ENCODE peak calls at places on chromosomes 16 and 17, in eight cellular contexts. J is HepG2, H is sigmoid colon, R is HCT116, T is endothelial cell of umbilical vein, S is spleen, I is GM12878, O is vagina. A is an unnamed sample.

GRCh38 chr17:2354311-2354710 is 17.0 kb downstream of the SGSM2 start:
- DNase-seq in H (no peak), I (no peak), O (no peak), J (no peak), S (no peak), R (no peak), T (no peak), A (no peak)

GRCh38 chr17:15513058-15513858 is 45.8 kb upstream of the CDRT4 start:
- DNase-seq in O (no peak), I (no peak), J (no peak), T (no peak), S (no peak), H (no peak), R (no peak), A (no peak)

GRCh38 chr17:9016941-9017552 is 4.3 kb upstream of the NTN1 start:
- DNase-seq in I (no peak), R (no peak), H (peak; percentile 13), S (no peak), J (no peak), O (no peak), T (no peak), A (no peak)

GRCh38 chr17:37694734-37695133 is 50.1 kb downstream of the HNF1B start:
- DNase-seq in O (no peak), H (no peak), I (no peak), T (no peak), R (no peak), J (no peak), S (no peak), A (no peak)

GRCh38 chr16:47110939-47111338 is 32.8 kb downstream of the NETO2 start:
- DNase-seq in R (no peak), T (no peak), O (no peak), S (no peak), H (no peak), I (no peak), J (peak; percentile 17), A (no peak)

GRCh38 chr16:87404764-87405625 is 12.9 kb downstream of the MAP1LC3B start:
- DNase-seq in J (no peak), O (no peak), S (peak; percentile 65), R (no peak), T (no peak), I (no peak), H (peak; percentile 66), A (no peak)

GRCh38 chr17:71071837-71072236 is 902.5 kb downstream of the KCNJ2 start:
- DNase-seq in I (no peak), O (no peak), J (peak; percentile 11), T (no peak), S (no peak), H (no peak), R (peak; percentile 98), A (no peak)

GRCh38 chr17:65181237-65182061 is 44.3 kb downstream of the RGS9 start:
- DNase-seq in H (no peak), R (no peak), O (no peak), T (no peak), I (peak; percentile 90), J (no peak), S (no peak), A (no peak)

GRCh38 chr17:68456529-68457167 is 648 bp downstream of the WIPI1 start:
- DNase-seq in R (peak; percentile 72), I (no peak), T (peak; percentile 87), H (peak; percentile 92), O (no peak), J (peak; percentile 92), S (peak; percentile 87), A (peak; percentile 87)

GRCh38 chr16:35552763-35553162 is 2093.4 kb downstream of the TP53TG3F start:
- DNase-seq in R (no peak), H (no peak), T (no peak), O (no peak), I (no peak), S (no peak), J (no peak), A (no peak)

GRCh38 chr17:9021158-9021984 is at the start of gene NTN1:
- DNase-seq in T (no peak), R (no peak), I (no peak), O (no peak), J (no peak), H (peak; percentile 80), S (peak; percentile 82), A (no peak)

GRCh38 chr17:28963212-28963611 is 11.9 kb upstream of the PHF12 start:
- DNase-seq in J (no peak), O (no peak), R (no peak), S (peak; percentile 15), T (no peak), I (no peak), H (peak; percentile 8), A (no peak)

GRCh38 chr16:23500866-23501234 is 9.4 kb downstream of the GGA2 start:
- DNase-seq in O (no peak), R (no peak), S (no peak), H (no peak), T (no peak), J (no peak), I (no peak), A (no peak)

GRCh38 chr17:22467720-22468119 is 775.4 kb downstream of the KCNJ18 start:
- DNase-seq in T (no peak), S (no peak), J (no peak), O (no peak), I (no peak), R (no peak), H (no peak), A (no peak)

GRCh38 chr17:57902117-57902799 is 52.4 kb upstream of the MRPS23 start:
- DNase-seq in J (no peak), I (peak; percentile 88), T (no peak), H (no peak), O (no peak), R (no peak), S (no peak), A (no peak)

GRCh38 chr17:69593351-69593715 is 178.8 kb downstream of the MAP2K6 start:
- DNase-seq in H (no peak), O (no peak), T (no peak), R (no peak), I (no peak), S (no peak), J (no peak), A (no peak)

GRCh38 chr17:80892019-80892855 is 99.4 kb upstream of the CHMP6 start:
- DNase-seq in R (peak; percentile 91), I (peak; percentile 77), O (no peak), T (peak; percentile 91), H (peak; percentile 77), J (no peak), S (peak; percentile 88), A (no peak)
- TF ChIP-seq POLR2AphosphoS5 in R (no peak), I (no peak), O (peak; percentile 66), T (peak; percentile 63), H (peak; percentile 81), J (no peak), S (no peak), A (no peak)

DNA sequence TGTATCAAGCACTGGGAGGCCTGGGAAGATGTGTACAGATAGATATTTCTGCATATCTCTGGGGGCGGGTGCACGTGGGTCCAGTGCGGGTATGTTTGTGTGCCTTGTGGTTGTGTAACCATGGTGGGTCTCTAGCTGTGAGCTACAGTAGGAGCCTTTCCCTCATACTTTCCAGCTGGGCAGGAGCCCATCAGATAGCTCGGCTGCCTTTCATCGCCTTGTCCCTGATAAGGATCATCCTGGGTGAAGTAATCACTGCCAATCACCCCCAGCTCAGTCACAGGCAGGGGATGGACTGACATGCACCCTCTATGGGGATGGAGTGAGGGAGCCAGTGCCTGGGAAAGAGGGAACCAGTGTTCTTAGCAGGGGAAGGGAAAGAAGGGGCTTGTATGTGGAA is 3.2 kb upstream of the SCRN2 start:
- DNase-seq in I (no peak), O (no peak), S (no peak), R (no peak), J (peak; percentile 73), T (no peak), H (no peak), A (no peak)
- H3K27me3 ChIP-seq in I (peaks cover 9% of the 10 kb centered on the region), O (no peaks in the 10 kb centered on the region), S (peaks cover 41% of the 10 kb centered on the region), R (no peaks in the 10 kb centered on the region), J (peaks cover 5% of the 10 kb centered on the region), T (no peaks in the 10 kb centered on the region), H (peaks cover 42% of the 10 kb centered on the region), A (no peaks in the 10 kb centered on the region)

GRCh38 chr16:53056528-53056881 is 1.7 kb downstream of the CHD9 start:
- DNase-seq in J (peak; percentile 72), I (no peak), O (no peak), H (peak; percentile 62), S (no peak), R (no peak), T (peak; percentile 74), A (no peak)

GRCh38 chr16:53059672-53060071 is 4.9 kb downstream of the CHD9 start:
- DNase-seq in R (no peak), I (no peak), O (no peak), J (no peak), H (no peak), S (no peak), T (no peak), A (no peak)

GRCh38 chr16:53058882-53059281 is 4.1 kb downstream of the CHD9 start:
- DNase-seq in H (peak; percentile 12), O (no peak), I (no peak), T (no peak), J (no peak), S (no peak), R (no peak), A (no peak)

GRCh38 chr16:53057658-53058057 is 2.9 kb downstream of the CHD9 start:
- DNase-seq in T (no peak), I (peak; percentile 62), H (peak; percentile 18), J (no peak), O (no peak), S (no peak), R (no peak), A (no peak)

DNA sequence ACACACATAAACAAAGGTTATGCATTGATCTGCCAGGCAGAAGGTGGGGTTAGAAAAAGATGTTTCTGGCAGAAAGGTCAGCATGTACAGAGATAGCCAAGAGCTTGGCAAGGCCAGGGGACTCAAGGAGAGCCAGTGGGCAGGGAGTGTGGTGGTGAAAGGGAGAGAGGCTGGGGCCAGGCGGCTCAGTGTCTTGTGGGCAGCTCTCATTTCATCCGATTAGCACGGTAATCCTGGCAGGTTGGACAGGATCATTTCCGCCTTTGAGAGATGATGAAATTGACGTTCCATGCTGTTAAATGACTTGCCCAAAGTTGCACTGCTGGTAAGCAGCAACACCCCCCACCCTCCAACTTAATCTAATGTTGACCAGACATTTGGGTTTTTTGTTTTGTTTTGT is 3.6 kb downstream of the CHD9 start:
- DNase-seq in R (no peak), H (peak; percentile 45), T (no peak), I (no peak), O (no peak), S (no peak), J (no peak), A (no peak)
- H3K4me3 ChIP-seq in R (no peak overlapping the region), H (no peak overlapping the region), T (no peak overlapping the region), I (peak overlapping the region; percentile 35), O (no peak overlapping the region), S (no peak overlapping the region), J (no peak overlapping the region), A (no peak overlapping the region)

DNA sequence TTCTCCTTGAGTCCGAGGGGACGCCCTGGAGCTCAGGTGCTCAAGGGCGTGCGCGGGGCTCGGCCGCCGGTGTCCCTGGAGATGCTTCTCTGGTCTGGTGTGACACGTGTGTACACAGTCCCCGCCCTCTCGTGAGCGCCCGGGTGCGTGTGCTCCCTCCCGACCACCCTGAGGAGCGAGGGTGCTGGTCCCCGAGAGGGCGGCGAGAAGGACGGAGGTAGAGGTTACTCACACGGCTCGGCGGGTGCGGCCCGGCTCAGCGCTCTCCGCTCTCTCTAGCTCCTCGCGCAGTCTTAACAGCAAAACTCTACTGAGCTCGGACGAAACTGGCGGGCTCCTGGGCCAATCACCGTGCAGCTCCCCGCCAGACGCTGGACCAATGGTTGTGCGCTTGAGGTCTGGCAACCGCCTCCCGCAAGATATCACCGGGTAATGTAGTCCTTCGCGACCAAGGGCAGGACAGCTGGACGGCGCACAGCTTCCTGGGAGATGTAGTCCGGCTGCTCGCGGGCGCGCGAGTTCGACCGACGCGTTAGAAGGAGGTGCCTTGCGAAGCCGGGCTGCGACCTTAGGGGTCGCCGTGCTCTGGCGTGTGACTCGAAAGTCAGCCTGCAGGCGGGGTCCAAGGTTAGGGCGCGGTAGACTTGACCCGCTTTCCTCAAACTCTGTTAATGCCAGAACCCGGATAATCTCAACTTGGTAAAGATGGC is at the start of gene SLC25A19:
- DNase-seq in J (peak; percentile 99), O (peak; percentile 99), H (peak; percentile 100), I (peak; percentile 98), R (peak; percentile 99), T (peak; percentile 100), S (peak; percentile 99), A (peak; percentile 97)
- TF ChIP-seq POLR2AphosphoS5 in J (peak; percentile 97), O (peak; percentile 91), H (peak; percentile 97), I (peak; percentile 96), R (peak; percentile 95), T (peak; percentile 49), S (peak; percentile 97), A (peak; percentile 74)